ENCODE peak calls at places on chromosomes 6 and 20, in seven cellular contexts. A is AG04449, Y is fibroblast of pulmonary artery, S is stomach, Q is heart right ventricle, B is transverse colon, R is breast epithelium. U is an unnamed sample.

GRCh38 chr20:39986231-39986904 is 702.7 kb downstream of the MAFB start:
- DNase-seq in R (no peak), S (no peak), Q (peak; percentile 55), A (peak; percentile 21), B (peak; percentile 15), Y (peak; percentile 12), U (peak; percentile 72)

GRCh38 chr20:64065062-64065972 is 2.3 kb downstream of the TCEA2 start:
- DNase-seq in B (no peak), Q (no peak), S (no peak), R (no peak), Y (no peak), A (no peak), U (no peak)

GRCh38 chr20:22810626-22811559 is 224.2 kb upstream of the SSTR4 start:
- DNase-seq in Q (no peak), A (no peak), R (no peak), B (no peak), Y (no peak), S (no peak), U (no peak)

GRCh38 chr6:11918021-11918738 is 93.9 kb upstream of the HIVEP1 start:
- DNase-seq in A (peak; percentile 45), R (no peak), Q (no peak), S (no peak), B (peak; percentile 44), Y (peak; percentile 56), U (no peak)

GRCh38 chr6:31142356-31142755 is 3.5 kb upstream of the PSORS1C2 start:
- DNase-seq in S (no peak), Y (no peak), Q (no peak), R (no peak), B (no peak), A (no peak), U (no peak)

GRCh38 chr6:169997930-169998218 is 246.5 kb downstream of the ERMARD start:
- DNase-seq in A (no peak), R (no peak), B (no peak), Y (no peak), Q (no peak), S (no peak), U (no peak)

GRCh38 chr6:127276336-127276735 is 9.7 kb downstream of the RNF146 start:
- DNase-seq in S (no peak), A (no peak), R (no peak), B (no peak), Y (no peak), Q (no peak), U (no peak)

GRCh38 chr20:117518-117917 is 24.9 kb upstream of the DEFB126 start:
- DNase-seq in R (no peak), Y (no peak), A (no peak), Q (no peak), B (no peak), S (no peak), U (no peak)

GRCh38 chr20:36162272-36162966 is 7.9 kb downstream of the EPB41L1 start:
- DNase-seq in R (no peak), B (no peak), Q (no peak), S (no peak), A (no peak), Y (peak; percentile 25), U (peak; percentile 31)

GRCh38 chr6:154806804-154807203 is 73.6 kb downstream of the SCAF8 start:
- DNase-seq in B (no peak), Y (no peak), Q (no peak), S (no peak), R (no peak), A (no peak), U (no peak)

GRCh38 chr6:33642897-33643296 is 21.8 kb downstream of the ITPR3 start:
- DNase-seq in B (no peak), R (no peak), S (no peak), Y (no peak), A (no peak), Q (no peak), U (no peak)

GRCh38 chr6:134894800-134895199 is 55.1 kb downstream of the ALDH8A1 start:
- DNase-seq in B (no peak), R (no peak), Q (no peak), A (no peak), Y (no peak), S (no peak), U (no peak)

GRCh38 chr6:99611148-99611547 is 4.5 kb downstream of the PRDM13 start:
- DNase-seq in R (no peak), S (no peak), Q (no peak), Y (no peak), B (no peak), A (no peak), U (no peak)

GRCh38 chr20:6828794-6829423 is 61.4 kb downstream of the BMP2 start:
- DNase-seq in R (peak; percentile 67), B (peak; percentile 71), Q (peak; percentile 15), S (peak; percentile 78), Y (peak; percentile 75), A (no peak), U (peak; percentile 78)

GRCh38 chr20:24871429-24872213 is 77.4 kb upstream of the CST7 start:
- DNase-seq in A (no peak), B (no peak), R (no peak), Y (no peak), S (no peak), Q (no peak), U (no peak)
- TF ChIP-seq CTCF in A (no peak), B (no peak), R (no peak), Y (no peak), S (no peak), Q (no peak), U (no peak)

DNA sequence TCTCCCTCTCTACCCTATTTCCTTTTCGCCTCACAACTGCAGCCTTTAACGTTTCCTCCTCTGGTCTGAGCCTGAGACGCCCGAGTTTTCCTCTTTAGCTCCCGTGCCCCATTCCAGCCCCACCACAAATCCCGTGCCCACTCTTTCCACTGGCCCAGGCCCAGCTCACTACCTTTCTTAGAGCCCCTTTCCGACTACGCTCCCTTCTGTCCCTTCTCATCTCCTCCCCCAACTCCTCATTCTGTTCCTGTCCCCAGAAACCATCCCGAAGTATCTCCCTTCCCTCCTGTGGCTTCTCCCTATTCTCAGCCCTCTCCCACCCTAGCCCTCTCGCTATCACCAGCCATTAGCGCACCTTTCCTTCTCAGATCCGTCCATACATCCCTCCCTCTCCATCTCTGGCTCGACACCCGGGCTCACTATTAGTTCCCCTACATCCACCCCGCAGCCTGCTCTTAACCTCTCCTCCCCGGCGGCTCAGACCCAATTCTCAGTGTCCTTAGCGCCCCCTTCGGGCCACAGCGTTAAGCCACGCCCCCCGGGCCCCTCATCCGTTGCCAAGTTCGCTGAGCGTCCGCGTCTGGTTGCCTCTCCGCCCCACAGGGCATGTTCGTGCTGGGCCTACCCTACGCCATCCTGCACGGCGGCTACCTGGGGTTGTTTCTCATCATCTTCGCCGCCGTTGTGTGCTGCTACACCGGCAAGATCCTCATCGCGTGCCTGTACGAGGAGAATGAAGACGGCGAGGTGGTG is 2.7 kb downstream of the SLC32A1 start:
- DNase-seq in Y (peak; percentile 18), B (no peak), A (no peak), R (no peak), Q (no peak), S (no peak), U (peak; percentile 9)
- H3K4me3 ChIP-seq in Y (no peak overlapping the region), B (no peak overlapping the region), A (no peak overlapping the region), R (no peak overlapping the region), Q (no peak overlapping the region), S (no peak overlapping the region), U (no peak overlapping the region)

GRCh38 chr6:148345578-148345977 is 2.9 kb downstream of the SASH1 start:
- DNase-seq in Q (no peak), A (no peak), S (no peak), R (no peak), B (no peak), Y (no peak), U (no peak)

GRCh38 chr6:148343028-148343374 is 363 bp downstream of the SASH1 start:
- DNase-seq in S (no peak), R (no peak), B (no peak), Y (no peak), A (no peak), Q (no peak), U (peak; percentile 40)

GRCh38 chr6:148342146-148343027 is at the start of gene SASH1:
- DNase-seq in Y (peak; percentile 87), Q (peak; percentile 71), A (no peak), R (peak; percentile 60), B (peak; percentile 71), S (peak; percentile 57), U (peak; percentile 72)

GRCh38 chr6:148345176-148345575 is 2.5 kb downstream of the SASH1 start:
- DNase-seq in R (no peak), A (no peak), Y (no peak), S (no peak), Q (no peak), B (no peak), U (peak; percentile 51)

GRCh38 chr6:148343383-148343782 is 745 bp downstream of the SASH1 start:
- DNase-seq in R (no peak), A (no peak), B (no peak), Q (no peak), Y (no peak), S (no peak), U (no peak)
- TF ChIP-seq CTCF in R (no peak), A (no peak), B (no peak), Q (no peak), Y (peak; percentile 24), S (no peak), U (no peak)

GRCh38 chr6:44115866-44116265 is 11.4 kb downstream of the MRPL14 start:
- DNase-seq in Y (no peak), S (no peak), B (no peak), R (no peak), Q (no peak), A (no peak), U (no peak)

GRCh38 chr6:44113396-44113795 is 13.9 kb downstream of the MRPL14 start:
- DNase-seq in B (no peak), Y (no peak), R (no peak), A (no peak), Q (no peak), S (no peak), U (no peak)

GRCh38 chr6:44119704-44120262 is 7.5 kb downstream of the MRPL14 start:
- DNase-seq in R (no peak), S (no peak), Y (no peak), A (no peak), Q (no peak), B (no peak), U (peak; percentile 71)

GRCh38 chr6:44117397-44118128 is 9.7 kb downstream of the MRPL14 start:
- DNase-seq in B (no peak), Y (no peak), Q (no peak), R (no peak), A (no peak), S (peak; percentile 65), U (peak; percentile 20)

DNA sequence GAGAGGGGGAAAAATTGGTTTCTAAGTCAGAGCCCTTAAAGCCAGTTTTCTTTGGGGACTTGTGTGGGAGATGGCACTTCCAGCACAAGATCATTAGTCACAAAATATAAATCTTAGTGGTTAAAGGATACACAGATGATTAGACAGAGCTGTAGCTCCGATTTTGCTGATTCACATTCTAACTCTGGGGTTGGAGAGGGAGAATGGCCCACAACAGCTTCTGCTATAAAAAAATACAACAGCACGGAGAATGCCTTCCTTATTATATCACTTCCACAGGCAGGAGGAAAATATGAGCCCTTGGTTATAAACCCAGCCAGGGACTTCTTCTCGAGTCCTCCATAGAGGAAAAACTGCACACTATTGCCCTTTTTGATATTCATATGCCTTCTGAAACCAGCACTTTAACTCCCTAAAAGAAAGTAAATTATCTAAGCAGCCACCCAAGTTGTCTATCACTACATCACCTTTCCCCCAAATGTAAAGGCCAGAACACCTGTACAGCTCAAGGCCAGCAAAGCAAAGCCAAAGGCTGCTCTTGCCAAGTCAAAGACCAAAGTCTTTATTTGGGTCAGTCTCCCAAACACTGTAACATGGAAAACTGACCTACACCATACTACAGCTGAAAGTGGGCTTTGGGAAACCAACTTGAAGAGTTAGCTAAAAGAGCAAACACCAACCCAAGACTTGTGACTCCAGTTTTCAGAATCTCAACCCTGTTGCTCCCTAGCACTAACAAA is 10.4 kb downstream of the MRPL14 start:
- DNase-seq in S (no peak), Q (no peak), R (no peak), B (no peak), A (peak; percentile 74), Y (peak; percentile 64), U (no peak)
- H3K4me3 ChIP-seq in S (no peak overlapping the region), Q (no peak overlapping the region), R (no peak overlapping the region), B (no peak overlapping the region), A (peak overlapping the region; percentile 19), Y (no peak overlapping the region), U (no peak overlapping the region)

U was measured in thyroid gland.